ENCODE peak calls at places on chromosomes 12 and 14, in four cellular contexts. V, E, Z and Q are unnamed samples.

GRCh38 chr12:52369220-52369619 is 1.9 kb upstream of the KRT85 start:
- DNase-seq in V (no peak), E (no peak), Z (no peak), Q (no peak)

GRCh38 chr14:36661506-36662257 is at the start of gene PAX9:
- DNase-seq in V (peak), E (peak), Z (peak), Q (peak)

GRCh38 chr14:92496458-92496857 is 17.1 kb upstream of the RIN3 start:
- DNase-seq in V (no peak), E (no peak), Z (no peak), Q (no peak)

GRCh38 chr14:60323199-60323891 is 74.3 kb downstream of the PPM1A start:
- DNase-seq in V (no peak), E (peak), Z (peak), Q (no peak)

GRCh38 chr14:24298892-24299254 is 707 bp downstream of the DHRS1 start:
- DNase-seq in V (peak), E (peak), Z (no peak), Q (no peak)

GRCh38 chr12:88267630-88268029 is 125.5 kb downstream of the TMTC3 start:
- DNase-seq in V (no peak), E (no peak), Z (no peak), Q (no peak)

GRCh38 chr12:120630139-120630895 is 10.1 kb upstream of the CABP1 start:
- DNase-seq in V (no peak), E (no peak), Z (peak), Q (no peak)

GRCh38 chr12:2794261-2794735 is 472 bp upstream of the FKBP4 start:
- DNase-seq in V (no peak), E (no peak), Z (no peak), Q (no peak)

GRCh38 chr12:2967651-2968050 is 8.5 kb downstream of the TEAD4 start:
- DNase-seq in V (peak), E (no peak), Z (no peak), Q (no peak)

GRCh38 chr12:50390284-50390683 is 6.1 kb downstream of the FAM186A start:
- DNase-seq in V (peak), E (no peak), Z (no peak), Q (no peak)

GRCh38 chr12:45762185-45763110 is 32.9 kb downstream of the ARID2 start:
- DNase-seq in V (peak), E (no peak), Z (peak), Q (no peak)

GRCh38 chr14:68692916-68693771 is 99.7 kb downstream of the ZFP36L1 start:
- DNase-seq in V (no peak), E (no peak), Z (no peak), Q (no peak)

GRCh38 chr12:47789712-47790489 is 16.9 kb downstream of the SLC48A1 start:
- DNase-seq in V (no peak), E (no peak), Z (no peak), Q (no peak)

GRCh38 chr12:2877959-2878732 is 1.1 kb downstream of the RHNO1 start:
- DNase-seq in V (no peak), E (no peak), Z (no peak), Q (no peak)

GRCh38 chr12:117370588-117370987 is 9.2 kb upstream of the NOS1 start:
- DNase-seq in V (no peak), E (no peak), Z (no peak), Q (no peak)

GRCh38 chr12:52005903-52006703 is 643 bp upstream of the TAMALIN start:
- DNase-seq in V (no peak), E (no peak), Z (no peak), Q (peak)

GRCh38 chr12:111792155-111792876 is 25.6 kb downstream of the ALDH2 start:
- DNase-seq in V (no peak), E (peak), Z (no peak), Q (no peak)

GRCh38 chr14:23141706-23142467 is 22.8 kb upstream of the CEBPE start:
- DNase-seq in V (no peak), E (no peak), Z (peak), Q (no peak)

GRCh38 chr12:6205761-6206160 is 5.6 kb downstream of the CD9 start:
- DNase-seq in V (no peak), E (no peak), Z (no peak), Q (no peak)

GRCh38 chr14:24147761-24148428 is 597 bp downstream of the RNF31 start:
- DNase-seq in V (no peak), E (no peak), Z (no peak), Q (peak)

GRCh38 chr12:119340604-119341003 is 6.1 kb downstream of the CCDC60 start:
- DNase-seq in V (no peak), E (peak), Z (no peak), Q (no peak)

GRCh38 chr12:22626429-22626828 is 1.5 kb downstream of the ETNK1 start:
- DNase-seq in V (no peak), E (no peak), Z (no peak), Q (no peak)

GRCh38 chr12:64318605-64319004 is 72.0 kb downstream of the C12orf56 start:
- DNase-seq in V (peak), E (no peak), Z (no peak), Q (peak)
- TF ChIP-seq FOXJ3 in V (no peak), E (no peak), Z (no peak), Q (no peak)

GRCh38 chr14:104738375-104739019 is 14.4 kb upstream of the SIVA1 start:
- DNase-seq in V (no peak), E (no peak), Z (peak), Q (no peak)

GRCh38 chr14:104734051-104734587 is 10.1 kb downstream of the ADSS1 start:
- DNase-seq in V (no peak), E (no peak), Z (no peak), Q (no peak)

GRCh38 chr14:104734601-104734990 is 10.6 kb downstream of the ADSS1 start:
- DNase-seq in V (no peak), E (no peak), Z (no peak), Q (no peak)

GRCh38 chr14:104734991-104735779 is 11.2 kb downstream of the ADSS1 start:
- DNase-seq in V (peak), E (no peak), Z (no peak), Q (no peak)

GRCh38 chr14:104735830-104736642 is 12.0 kb downstream of the ADSS1 start:
- DNase-seq in V (peak), E (no peak), Z (peak), Q (no peak)
- TF ChIP-seq FOXJ3 in V (peak), E (no peak), Z (no peak), Q (no peak)

DNA sequence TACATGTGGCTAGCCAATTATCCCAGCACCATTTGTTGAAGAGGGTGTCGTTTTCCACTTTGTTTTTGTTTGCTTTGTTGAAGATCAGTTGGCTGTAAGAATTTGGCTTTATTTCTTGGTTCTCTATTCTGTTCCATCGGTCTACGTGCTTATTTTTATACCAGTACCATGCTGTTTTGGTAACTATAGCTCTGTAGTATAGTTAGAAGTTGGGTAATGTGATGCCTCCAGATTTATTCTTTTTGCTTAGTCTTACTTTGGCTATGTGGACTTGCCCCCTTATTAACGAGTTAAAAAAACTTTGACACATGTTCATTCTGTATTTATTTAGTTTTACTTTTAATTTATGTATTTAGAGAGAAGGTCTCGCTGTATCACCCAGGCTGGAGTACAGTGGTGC is 120.4 kb downstream of the ADCK1 start:
- DNase-seq in V (no peak), E (no peak), Z (no peak), Q (no peak)
- TF ChIP-seq FOXJ3 in V (no peak), E (no peak), Z (no peak), Q (no peak)

GRCh38 chr14:100159107-100159864 is at the start of gene DEGS2:
- DNase-seq in V (no peak), E (peak), Z (peak), Q (peak)
- TF ChIP-seq FOXJ3 in V (no peak), E (no peak), Z (no peak), Q (no peak)

GRCh38 chr12:95117178-95117599 is 43.8 kb upstream of the NR2C1 start:
- DNase-seq in V (peak), E (peak), Z (peak), Q (peak)
- TF ChIP-seq FOXJ3 in V (peak), E (no peak), Z (no peak), Q (no peak)

DNA sequence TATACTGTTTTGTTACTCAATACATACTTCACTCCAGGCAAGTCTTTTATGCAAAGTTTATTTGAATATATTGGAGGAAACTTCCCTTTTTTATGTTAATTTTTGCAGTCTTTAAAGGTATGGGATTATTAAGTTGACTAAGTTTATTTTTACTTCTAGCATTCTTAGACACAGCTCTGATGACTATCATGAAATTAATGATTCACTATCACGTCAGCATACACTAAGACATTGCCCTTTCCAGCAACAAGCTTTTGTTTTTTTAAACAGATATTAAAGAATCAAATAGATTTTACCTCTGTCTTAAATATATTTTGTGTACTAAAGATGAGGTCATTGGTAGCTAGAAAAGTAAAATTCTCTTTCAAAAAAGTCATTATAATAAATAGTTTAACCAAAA is 52.1 kb downstream of the DERA start:
- DNase-seq in V (no peak), E (no peak), Z (no peak), Q (no peak)
- TF ChIP-seq FOXJ3 in V (no peak), E (no peak), Z (no peak), Q (no peak)